ENCODE peak calls at places on chromosomes 1 and 21, in seven cellular contexts. N, C, Q, K, O, W and Z are unnamed samples. For H3K9me3, the result is how much of the 10 kb centered on the place peaks cover.

GRCh38 chr1:1778827-1779675 is 781 bp upstream of the NADK start:
- DNase-seq in C (peak), Q (peak), W (peak), N (peak), O (peak), K (no peak), Z (peak)

GRCh38 chr1:107950434-107950833 is 14.5 kb downstream of the VAV3 start:
- DNase-seq in O (no peak), C (no peak), K (no peak), W (no peak), Q (no peak), N (no peak), Z (no peak)

GRCh38 chr21:44083631-44084291 is 23.4 kb upstream of the PWP2 start:
- DNase-seq in W (no peak), Q (no peak), O (no peak), N (no peak), K (no peak), C (peak), Z (no peak)

GRCh38 chr21:21163904-21164303 is 165.7 kb downstream of the NCAM2 start:
- DNase-seq in O (peak), K (peak), N (peak), Q (no peak), W (peak), C (no peak), Z (no peak)

GRCh38 chr1:1929639-1930545 is 10.8 kb upstream of the TMEM52 start:
- DNase-seq in N (no peak), Q (no peak), O (peak), W (no peak), C (no peak), K (no peak), Z (no peak)

GRCh38 chr1:112618114-112618720 is 724 bp downstream of the ST7L start:
- DNase-seq in W (no peak), Q (no peak), K (no peak), O (no peak), C (no peak), N (no peak), Z (no peak)

GRCh38 chr1:218463194-218464156 is 118.3 kb downstream of the TGFB2 start:
- DNase-seq in C (no peak), N (no peak), O (peak), W (peak), Q (peak), K (no peak), Z (peak)

GRCh38 chr1:78047131-78047530 is 1.4 kb downstream of the GIPC2 start:
- DNase-seq in C (no peak), K (no peak), Q (no peak), W (peak), O (no peak), N (no peak), Z (no peak)

GRCh38 chr21:44658913-44659595 is 1.3 kb downstream of the KRTAP12-3 start:
- DNase-seq in O (no peak), Q (no peak), W (no peak), N (no peak), C (no peak), K (no peak), Z (no peak)

GRCh38 chr1:62012821-62013220 is 181.8 kb upstream of the L1TD1 start:
- DNase-seq in C (no peak), K (no peak), N (no peak), Q (peak), O (peak), W (no peak), Z (no peak)

GRCh38 chr21:40548134-40548533 is 298.8 kb downstream of the DSCAM start:
- DNase-seq in K (no peak), Q (no peak), C (no peak), W (no peak), O (no peak), N (peak), Z (no peak)

GRCh38 chr1:37606481-37607263 is 10.9 kb upstream of the GNL2 start:
- DNase-seq in W (no peak), N (no peak), K (no peak), O (no peak), Q (no peak), C (no peak), Z (no peak)

GRCh38 chr1:184191181-184191601 is 139.7 kb downstream of the TSEN15 start:
- DNase-seq in N (peak), Q (peak), W (peak), O (peak), C (no peak), K (no peak), Z (peak)

GRCh38 chr1:47996406-47997226 is 569 bp downstream of the TRABD2B start:
- DNase-seq in W (no peak), Q (peak), K (no peak), O (peak), C (no peak), N (peak), Z (no peak)

GRCh38 chr21:25845729-25846256 is 111.0 kb downstream of the GABPA start:
- DNase-seq in N (no peak), C (no peak), W (no peak), Q (no peak), O (no peak), K (no peak), Z (no peak)

GRCh38 chr1:171983584-171983983 is 142.3 kb downstream of the DNM3 start:
- DNase-seq in Q (no peak), N (no peak), C (no peak), W (no peak), K (no peak), O (no peak), Z (no peak)

GRCh38 chr21:36692844-36693143 is 6.1 kb upstream of the SIM2 start:
- DNase-seq in C (no peak), W (no peak), K (no peak), Q (no peak), O (no peak), N (no peak), Z (peak)
- H3K9me3 ChIP-seq in C (under half), W (under half), K (under half), Q (under half), O (under half), N (under half), Z (under half)

DNA sequence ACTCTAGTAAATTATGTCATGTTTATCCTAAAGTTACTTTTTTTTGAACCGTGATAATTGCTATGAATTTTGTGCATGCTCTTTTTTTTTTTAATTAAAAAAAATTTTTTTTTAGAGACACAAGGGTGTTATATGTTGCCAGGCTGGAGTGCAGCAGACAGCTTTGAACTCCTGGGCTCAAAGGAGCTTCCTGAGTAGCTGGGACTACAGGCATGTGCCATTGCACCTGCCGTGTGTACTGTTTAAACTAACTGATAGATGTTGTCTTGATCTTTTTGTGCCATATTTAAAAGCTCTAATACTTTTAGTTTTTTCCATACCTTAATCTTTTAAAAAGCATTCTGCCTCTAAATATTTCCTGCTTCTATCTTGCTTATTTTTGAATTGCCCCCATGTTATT is 60.7 kb downstream of the KIF1B start:
- DNase-seq in K (no peak), O (no peak), Q (no peak), W (no peak), C (no peak), N (no peak), Z (no peak)
- H3K9me3 ChIP-seq in K (under half), O (under half), Q (under half), W (under half), C (under half), N (under half), Z (under half)

GRCh38 chr1:176546825-176547224 is 83.8 kb downstream of the PAPPA2 start:
- DNase-seq in C (no peak), K (no peak), Q (no peak), N (no peak), W (no peak), O (no peak), Z (no peak)
- H3K9me3 ChIP-seq in C (under half), K (under half), Q (under half), N (under half), W (under half), O (under half), Z (under half)

GRCh38 chr21:34157456-34158025 is 84.2 kb downstream of the MRPS6 start:
- DNase-seq in C (no peak), O (no peak), K (no peak), W (no peak), Q (no peak), N (no peak), Z (no peak)

GRCh38 chr21:34159617-34159883 is 86.2 kb downstream of the MRPS6 start:
- DNase-seq in C (no peak), Q (no peak), O (no peak), N (no peak), K (no peak), W (no peak), Z (no peak)

GRCh38 chr21:34156957-34157356 is 83.6 kb downstream of the MRPS6 start:
- DNase-seq in O (no peak), K (no peak), N (no peak), C (no peak), Q (no peak), W (no peak), Z (no peak)

GRCh38 chr21:34154878-34155277 is 81.5 kb downstream of the MRPS6 start:
- DNase-seq in K (no peak), N (no peak), C (no peak), O (no peak), Q (no peak), W (no peak), Z (no peak)

GRCh38 chr21:34158866-34159616 is 85.7 kb downstream of the MRPS6 start:
- DNase-seq in Q (no peak), W (no peak), C (no peak), N (no peak), K (no peak), O (no peak), Z (no peak)
- H3K9me3 ChIP-seq in Q (under half), W (under half), C (under half), N (under half), K (under half), O (under half), Z (under half)

GRCh38 chr1:157042852-157043251 is 2.7 kb downstream of the ARHGEF11 start:
- DNase-seq in C (no peak), Q (no peak), K (no peak), O (no peak), N (no peak), W (no peak), Z (no peak)
- H3K9me3 ChIP-seq in C (under half), Q (under half), K (under half), O (under half), N (under half), W (under half), Z (under half)

DNA sequence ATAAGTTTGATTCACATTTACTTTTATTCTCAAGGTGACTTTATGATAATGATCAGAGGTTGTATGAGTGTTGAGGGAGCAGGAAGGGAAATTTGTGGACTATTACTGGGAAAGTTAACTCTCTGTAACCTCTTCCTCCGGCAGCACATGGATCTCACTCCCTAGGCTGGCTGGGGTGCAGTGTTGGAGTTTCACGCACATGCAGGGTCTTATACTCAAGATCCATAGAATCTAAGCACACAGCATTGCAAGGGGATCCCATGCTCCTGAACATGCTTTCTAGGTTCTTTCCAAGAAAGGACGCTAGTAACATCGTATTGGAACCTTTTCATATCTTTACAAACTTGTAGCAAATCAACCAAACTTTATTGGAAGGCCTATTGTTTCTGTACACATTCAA is 757.6 kb upstream of the TPTE start:
- DNase-seq in Q (no peak), C (no peak), O (no peak), K (no peak), W (no peak), N (no peak), Z (no peak)
- H3K9me3 ChIP-seq in Q (under half), C (under half), O (under half), K (under half), W (under half), N (half or more), Z (under half)

DNA sequence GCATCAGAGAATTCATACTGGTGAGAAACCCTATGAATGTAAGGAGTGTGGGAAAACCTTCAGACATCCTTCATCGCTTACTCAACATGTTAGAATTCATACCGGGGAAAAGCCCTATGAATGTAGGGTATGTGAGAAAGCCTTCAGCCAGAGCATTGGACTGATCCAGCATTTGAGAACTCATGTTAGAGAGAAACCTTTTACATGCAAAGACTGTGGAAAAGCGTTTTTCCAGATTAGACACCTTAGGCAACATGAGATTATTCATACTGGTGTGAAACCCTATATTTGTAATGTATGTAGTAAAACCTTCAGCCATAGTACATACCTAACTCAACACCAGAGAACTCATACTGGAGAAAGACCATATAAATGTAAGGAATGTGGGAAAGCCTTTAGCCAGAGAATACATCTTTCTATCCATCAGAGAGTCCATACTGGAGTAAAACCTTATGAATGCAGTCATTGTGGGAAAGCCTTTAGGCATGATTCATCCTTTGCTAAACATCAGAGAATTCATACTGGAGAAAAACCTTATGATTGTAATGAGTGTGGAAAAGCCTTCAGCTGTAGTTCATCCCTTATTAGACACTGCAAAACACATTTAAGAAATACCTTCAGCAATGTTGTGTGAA is 12.8 kb downstream of the ZFP69B start:
- DNase-seq in N (no peak), O (no peak), C (no peak), W (no peak), Q (no peak), K (no peak), Z (no peak)
- H3K9me3 ChIP-seq in N (half or more), O (under half), C (half or more), W (under half), Q (half or more), K (under half), Z (under half)

DNA sequence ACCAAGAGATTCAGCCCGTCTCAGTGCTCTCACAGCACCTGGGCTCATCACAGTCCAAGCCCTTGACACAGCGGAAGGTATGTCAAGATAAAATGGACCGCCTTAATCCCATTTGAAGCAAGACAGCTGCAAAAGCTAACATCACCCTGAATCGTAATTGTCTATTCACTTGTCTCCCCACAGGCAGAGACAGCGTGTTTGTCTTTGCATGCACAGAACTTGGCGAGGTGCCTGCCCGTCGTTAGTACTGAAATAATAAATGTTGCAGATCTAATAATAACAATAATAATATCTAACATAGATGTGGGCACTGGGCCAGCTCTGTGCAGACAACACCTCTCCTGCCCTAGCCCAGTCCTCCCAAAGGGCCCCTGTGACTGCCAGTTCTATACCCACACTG is 271.7 kb downstream of the NPHP4 start:
- DNase-seq in N (no peak), C (no peak), O (no peak), W (no peak), Q (no peak), K (no peak), Z (peak)
- H3K9me3 ChIP-seq in N (under half), C (under half), O (under half), W (under half), Q (under half), K (under half), Z (under half)